ENCODE peak calls at places on chromosomes 12 and 14, in nine cellular contexts. One of them, this sample, is unnamed.

GRCh38 chr12:60173213-60174170 is 577.7 kb downstream of the SLC16A7 start:
- DNase-seq in GM04504: no peak
- DNase-seq in cardiac fibroblast: no peak
- DNase-seq in D341Med: no peak
- DNase-seq in bronchial epithelial cell: no peak
- DNase-seq in activated CD4-positive, alpha-beta T cell treated with anti-CD3 and anti-CD28 coated beads for 4 hours: no peak
- DNase-seq in NT2/D1: no peak
- DNase-seq in activated naive CD8-positive, alpha-beta T cell treated with anti-CD3 and anti-CD28 coated beads, Interleukin-2, amount 50 U/mL, for 16 hours: no peak
- DNase-seq in AG04450: no peak
- DNase-seq in this sample: no peak

GRCh38 chr12:77995436-77996167 is 164.9 kb downstream of the NAV3 start:
- DNase-seq in GM04504: peak
- DNase-seq in cardiac fibroblast: peak
- DNase-seq in D341Med: no peak
- DNase-seq in bronchial epithelial cell: peak
- DNase-seq in activated CD4-positive, alpha-beta T cell treated with anti-CD3 and anti-CD28 coated beads for 4 hours: no peak
- DNase-seq in NT2/D1: no peak
- DNase-seq in activated naive CD8-positive, alpha-beta T cell treated with anti-CD3 and anti-CD28 coated beads, Interleukin-2, amount 50 U/mL, for 16 hours: no peak
- DNase-seq in AG04450: peak
- DNase-seq in this sample: peak

GRCh38 chr12:4284306-4284705 is 10.7 kb downstream of the CCND2 start:
- DNase-seq in GM04504: no peak
- DNase-seq in cardiac fibroblast: no peak
- DNase-seq in D341Med: no peak
- DNase-seq in bronchial epithelial cell: no peak
- DNase-seq in activated CD4-positive, alpha-beta T cell treated with anti-CD3 and anti-CD28 coated beads for 4 hours: no peak
- DNase-seq in NT2/D1: no peak
- DNase-seq in activated naive CD8-positive, alpha-beta T cell treated with anti-CD3 and anti-CD28 coated beads, Interleukin-2, amount 50 U/mL, for 16 hours: no peak
- DNase-seq in AG04450: no peak
- DNase-seq in this sample: no peak

GRCh38 chr12:120121766-120122293 is 5.3 kb upstream of the RAB35 start:
- DNase-seq in GM04504: no peak
- DNase-seq in cardiac fibroblast: no peak
- DNase-seq in D341Med: no peak
- DNase-seq in bronchial epithelial cell: no peak
- DNase-seq in activated CD4-positive, alpha-beta T cell treated with anti-CD3 and anti-CD28 coated beads for 4 hours: no peak
- DNase-seq in NT2/D1: no peak
- DNase-seq in activated naive CD8-positive, alpha-beta T cell treated with anti-CD3 and anti-CD28 coated beads, Interleukin-2, amount 50 U/mL, for 16 hours: no peak
- DNase-seq in AG04450: no peak
- DNase-seq in this sample: no peak

GRCh38 chr14:71168564-71168963 is 261.3 kb downstream of the PCNX1 start:
- DNase-seq in GM04504: no peak
- DNase-seq in cardiac fibroblast: no peak
- DNase-seq in D341Med: no peak
- DNase-seq in bronchial epithelial cell: no peak
- DNase-seq in activated CD4-positive, alpha-beta T cell treated with anti-CD3 and anti-CD28 coated beads for 4 hours: no peak
- DNase-seq in NT2/D1: no peak
- DNase-seq in activated naive CD8-positive, alpha-beta T cell treated with anti-CD3 and anti-CD28 coated beads, Interleukin-2, amount 50 U/mL, for 16 hours: no peak
- DNase-seq in AG04450: no peak
- DNase-seq in this sample: no peak

GRCh38 chr12:13234045-13234641 is 37.6 kb downstream of the EMP1 start:
- DNase-seq in GM04504: no peak
- DNase-seq in cardiac fibroblast: peak
- DNase-seq in D341Med: peak
- DNase-seq in bronchial epithelial cell: peak
- DNase-seq in activated CD4-positive, alpha-beta T cell treated with anti-CD3 and anti-CD28 coated beads for 4 hours: peak
- DNase-seq in NT2/D1: peak
- DNase-seq in activated naive CD8-positive, alpha-beta T cell treated with anti-CD3 and anti-CD28 coated beads, Interleukin-2, amount 50 U/mL, for 16 hours: no peak
- DNase-seq in AG04450: no peak
- DNase-seq in this sample: no peak

GRCh38 chr14:76938092-76938500 is 90.4 kb downstream of the IRF2BPL start:
- DNase-seq in GM04504: no peak
- DNase-seq in cardiac fibroblast: peak
- DNase-seq in D341Med: no peak
- DNase-seq in bronchial epithelial cell: peak
- DNase-seq in activated CD4-positive, alpha-beta T cell treated with anti-CD3 and anti-CD28 coated beads for 4 hours: no peak
- DNase-seq in NT2/D1: no peak
- DNase-seq in activated naive CD8-positive, alpha-beta T cell treated with anti-CD3 and anti-CD28 coated beads, Interleukin-2, amount 50 U/mL, for 16 hours: no peak
- DNase-seq in AG04450: no peak
- DNase-seq in this sample: no peak

GRCh38 chr14:64628940-64629403 is 75.3 kb upstream of the PLEKHG3 start:
- DNase-seq in GM04504: peak
- DNase-seq in cardiac fibroblast: peak
- DNase-seq in D341Med: no peak
- DNase-seq in bronchial epithelial cell: peak
- DNase-seq in activated CD4-positive, alpha-beta T cell treated with anti-CD3 and anti-CD28 coated beads for 4 hours: no peak
- DNase-seq in NT2/D1: no peak
- DNase-seq in activated naive CD8-positive, alpha-beta T cell treated with anti-CD3 and anti-CD28 coated beads, Interleukin-2, amount 50 U/mL, for 16 hours: no peak
- DNase-seq in AG04450: peak
- DNase-seq in this sample: peak

GRCh38 chr12:52168019-52168717 is 23.6 kb downstream of the KRT80 start:
- DNase-seq in GM04504: no peak
- DNase-seq in cardiac fibroblast: peak
- DNase-seq in D341Med: no peak
- DNase-seq in bronchial epithelial cell: peak
- DNase-seq in activated CD4-positive, alpha-beta T cell treated with anti-CD3 and anti-CD28 coated beads for 4 hours: no peak
- DNase-seq in NT2/D1: no peak
- DNase-seq in activated naive CD8-positive, alpha-beta T cell treated with anti-CD3 and anti-CD28 coated beads, Interleukin-2, amount 50 U/mL, for 16 hours: no peak
- DNase-seq in AG04450: no peak
- DNase-seq in this sample: no peak

GRCh38 chr12:21697829-21698630 is 40.4 kb upstream of the LDHB start:
- DNase-seq in GM04504: peak
- DNase-seq in cardiac fibroblast: peak
- DNase-seq in D341Med: no peak
- DNase-seq in bronchial epithelial cell: peak
- DNase-seq in activated CD4-positive, alpha-beta T cell treated with anti-CD3 and anti-CD28 coated beads for 4 hours: no peak
- DNase-seq in NT2/D1: peak
- DNase-seq in activated naive CD8-positive, alpha-beta T cell treated with anti-CD3 and anti-CD28 coated beads, Interleukin-2, amount 50 U/mL, for 16 hours: no peak
- DNase-seq in AG04450: peak
- DNase-seq in this sample: no peak

GRCh38 chr14:99137913-99138571 is 134.0 kb downstream of the BCL11B start:
- DNase-seq in GM04504: no peak
- DNase-seq in cardiac fibroblast: no peak
- DNase-seq in D341Med: no peak
- DNase-seq in bronchial epithelial cell: peak
- DNase-seq in activated CD4-positive, alpha-beta T cell treated with anti-CD3 and anti-CD28 coated beads for 4 hours: no peak
- DNase-seq in NT2/D1: no peak
- DNase-seq in activated naive CD8-positive, alpha-beta T cell treated with anti-CD3 and anti-CD28 coated beads, Interleukin-2, amount 50 U/mL, for 16 hours: no peak
- DNase-seq in AG04450: no peak
- DNase-seq in this sample: no peak

This sample was measured in epithelial cell of prostate.